ENCODE peak calls at places on chromosome 6, in four cellular contexts. A is prostate gland, N is SK-N-SH, K is upper lobe of left lung. V is an unnamed sample.

GRCh38 chr6:53922571-53922981 is 127.8 kb downstream of the LRRC1 start:
- DNase-seq in A (no peak), N (no peak), K (peak), V (no peak)

GRCh38 chr6:13390658-13391057 is 62.3 kb upstream of the TBC1D7 start:
- DNase-seq in A (no peak), N (no peak), K (no peak), V (no peak)

GRCh38 chr6:16901777-16902176 is 140.5 kb upstream of the ATXN1 start:
- DNase-seq in A (peak), N (peak), K (no peak), V (no peak)

GRCh38 chr6:5072440-5072839 is 12.7 kb upstream of the PPP1R3G start:
- DNase-seq in A (no peak), N (no peak), K (no peak), V (no peak)

GRCh38 chr6:13710552-13711383 is 867 bp downstream of the RANBP9 start:
- DNase-seq in A (peak), N (peak), K (peak), V (no peak)

GRCh38 chr6:14676084-14676483 is 558.5 kb downstream of the CD83 start:
- DNase-seq in A (no peak), N (no peak), K (no peak), V (no peak)

GRCh38 chr6:50655848-50656453 is 57.4 kb upstream of the TFAP2D start:
- DNase-seq in A (no peak), N (peak), K (no peak), V (no peak)

GRCh38 chr6:130143709-130144108 is 79.0 kb downstream of the SAMD3 start:
- DNase-seq in A (no peak), N (no peak), K (no peak), V (no peak)

GRCh38 chr6:28423546-28423945 is 19.7 kb downstream of the ZSCAN23 start:
- DNase-seq in A (no peak), N (no peak), K (no peak), V (no peak)

GRCh38 chr6:155377061-155377460 is 62.8 kb upstream of the TFB1M start:
- DNase-seq in A (no peak), N (no peak), K (no peak), V (no peak)

GRCh38 chr6:7053125-7053784 is 54.5 kb upstream of the RREB1 start:
- DNase-seq in A (no peak), N (no peak), K (no peak), V (no peak)

GRCh38 chr6:11232968-11233626 is 629 bp upstream of the NEDD9 start:
- DNase-seq in A (no peak), N (no peak), K (no peak), V (no peak)

GRCh38 chr6:31114540-31114876 is at the start of gene PSORS1C1:
- DNase-seq in A (peak), N (no peak), K (no peak), V (peak)

GRCh38 chr6:71248306-71248705 is 40.3 kb upstream of the OGFRL1 start:
- DNase-seq in A (no peak), N (no peak), K (no peak), V (no peak)

GRCh38 chr6:42352856-42353564 is 98.7 kb downstream of the TRERF1 start:
- DNase-seq in A (no peak), N (no peak), K (no peak), V (no peak)

GRCh38 chr6:125229080-125229479 is 72.7 kb downstream of the HDDC2 start:
- DNase-seq in A (no peak), N (no peak), K (no peak), V (no peak)

GRCh38 chr6:109002100-109002697 is 92.4 kb downstream of the SESN1 start:
- DNase-seq in A (peak), N (no peak), K (no peak), V (no peak)

GRCh38 chr6:36067374-36068011 is 39.9 kb downstream of the MAPK14 start:
- DNase-seq in A (no peak), N (no peak), K (no peak), V (no peak)

GRCh38 chr6:142642651-142643050 is 302.3 kb downstream of the HIVEP2 start:
- DNase-seq in A (no peak), N (no peak), K (no peak), V (no peak)

GRCh38 chr6:110859335-110859792 is 15.2 kb upstream of the AMD1 start:
- DNase-seq in A (no peak), N (no peak), K (no peak), V (no peak)
- TF ChIP-seq POLR2AphosphoS5 in A (no peak), N (no peak), K (no peak), V (no peak)

DNA sequence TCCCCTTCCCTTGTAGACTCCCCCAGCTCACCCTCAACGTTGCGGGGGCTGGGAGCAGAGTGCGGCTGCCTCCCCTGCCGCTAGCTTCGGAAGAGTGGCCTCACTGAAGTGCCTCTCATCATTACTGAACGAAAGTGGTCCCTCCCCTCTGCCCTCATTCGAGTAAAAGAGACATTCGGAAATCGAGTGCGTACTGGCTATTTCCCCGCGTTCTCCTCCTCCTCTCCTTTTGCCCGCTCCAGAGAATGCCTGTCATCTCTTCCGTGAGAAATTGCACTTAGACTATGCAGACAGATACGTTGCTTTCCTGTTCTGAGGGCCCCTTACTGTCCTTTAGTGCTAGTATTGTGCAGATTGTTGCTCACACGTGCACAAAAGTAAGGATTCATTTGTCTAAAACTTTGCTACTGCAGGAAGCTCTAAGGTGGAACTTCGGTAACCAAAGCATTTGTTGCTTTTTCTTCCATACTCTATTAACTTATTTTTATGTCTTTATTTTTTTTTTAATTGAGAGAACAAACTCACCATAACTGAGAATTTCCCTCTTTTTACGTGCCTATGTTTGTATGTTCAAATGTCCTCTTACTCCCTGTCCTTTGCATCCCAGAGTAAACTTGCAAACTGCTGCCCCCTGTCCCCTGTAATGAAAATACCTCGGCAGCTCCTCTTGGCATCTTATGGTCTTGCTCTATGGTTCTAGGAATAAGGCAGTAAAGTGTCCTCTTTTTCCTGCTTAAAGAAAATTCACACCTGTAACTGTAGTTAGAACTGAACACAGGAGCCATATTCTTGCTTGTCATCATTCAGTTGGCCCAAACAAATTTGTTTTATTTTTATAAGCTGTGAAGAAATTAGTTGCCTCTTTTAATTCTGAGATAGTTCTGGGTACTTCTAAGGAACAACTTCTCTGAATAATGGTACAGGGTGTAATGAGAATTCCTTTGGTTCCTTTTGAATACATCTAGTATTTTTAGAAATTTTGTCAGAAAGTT is 1.1 kb downstream of the MAP3K4 start:
- DNase-seq in A (peak), N (peak), K (no peak), V (peak)
- TF ChIP-seq POLR2AphosphoS5 in A (peak), N (no peak), K (no peak), V (no peak)

GRCh38 chr6:43784049-43784855 is 14.2 kb downstream of the VEGFA start:
- DNase-seq in A (no peak), N (no peak), K (no peak), V (no peak)
- TF ChIP-seq POLR2AphosphoS5 in A (no peak), N (no peak), K (no peak), V (no peak)

DNA sequence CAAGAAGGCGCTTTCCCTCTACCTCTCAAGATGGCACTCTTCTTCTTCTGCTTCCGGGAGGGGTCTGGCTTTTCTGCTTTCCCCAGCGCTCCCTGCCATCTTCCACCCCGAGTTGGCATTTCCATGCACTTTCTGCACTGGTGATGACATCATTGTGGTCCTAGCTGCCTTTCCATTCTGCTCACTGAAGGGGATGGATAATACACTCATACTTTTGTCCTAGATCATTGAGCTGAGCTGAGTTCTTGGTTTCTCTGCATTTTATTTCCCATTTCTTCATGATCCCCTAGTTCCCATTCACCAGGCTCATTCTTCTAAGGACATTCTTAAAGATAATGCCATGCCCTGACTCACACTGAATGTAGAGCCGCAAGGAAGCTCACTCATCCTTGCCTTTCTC is 96.7 kb downstream of the EDN1 start:
- DNase-seq in A (no peak), N (no peak), K (no peak), V (no peak)
- TF ChIP-seq POLR2AphosphoS5 in A (no peak), N (no peak), K (no peak), V (no peak)

DNA sequence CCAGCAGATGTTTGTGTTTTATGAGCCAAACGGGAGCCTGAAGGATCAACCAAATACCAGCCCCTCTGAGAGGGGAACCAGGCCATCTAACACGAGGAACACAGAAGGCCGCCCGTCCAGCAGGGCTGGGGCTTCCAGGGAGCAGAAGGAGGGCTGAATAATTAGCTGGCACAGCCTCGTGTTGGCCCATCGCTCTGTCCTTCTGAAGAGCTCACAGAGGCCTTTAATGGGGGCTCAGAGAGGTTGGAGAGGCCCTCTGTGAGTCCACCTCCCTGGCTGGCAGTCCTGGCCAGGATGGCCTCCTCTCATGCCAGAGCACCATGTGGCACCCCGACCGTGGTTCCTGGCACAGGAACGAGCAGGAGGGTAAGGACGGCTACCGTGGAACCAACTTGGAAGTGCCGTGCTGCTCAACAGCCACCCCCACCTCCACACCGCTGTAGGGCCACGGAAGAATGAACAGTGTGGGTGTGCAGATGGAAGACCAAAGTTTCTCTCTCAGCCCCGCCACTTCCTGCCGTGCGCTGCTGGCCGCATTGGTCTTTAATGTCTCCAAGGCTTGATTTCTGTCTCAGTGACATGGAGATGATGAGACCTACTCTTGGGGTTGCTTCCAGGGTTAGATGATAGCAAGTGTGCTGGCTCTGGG is 155.2 kb downstream of the SCML4 start:
- DNase-seq in A (no peak), N (no peak), K (peak), V (no peak)
- TF ChIP-seq POLR2AphosphoS5 in A (no peak), N (no peak), K (no peak), V (no peak)